ENCODE peak calls at places on chromosomes 2 and 18, in seven cellular contexts. T is IMR-90, K is neural progenitor cell, Z is mesenchymal stem cell, Q is H9, I is astrocyte, E is PC-3. M is an unnamed sample.

GRCh38 chr2:24489942-24490673 is 946 bp upstream of the NCOA1 start:
- DNase-seq in T (peak; percentile 46), K (peak; percentile 56), Z (peak; percentile 69), Q (peak; percentile 38), I (peak; percentile 23), E (peak; percentile 77), M (no peak)

GRCh38 chr18:57918601-57919000 is 115.5 kb upstream of the ATP8B1 start:
- DNase-seq in T (no peak), K (no peak), Z (no peak), Q (no peak), I (no peak), E (no peak), M (no peak)

GRCh38 chr2:150484461-150484931 is 3.0 kb downstream of the RND3 start:
- DNase-seq in T (peak; percentile 42), K (peak; percentile 35), Z (peak; percentile 56), Q (no peak), I (no peak), E (peak; percentile 42), M (no peak)

GRCh38 chr2:74052732-74053712 is 68.3 kb downstream of the TET3 start:
- DNase-seq in T (no peak), K (no peak), Z (no peak), Q (no peak), I (no peak), E (no peak), M (no peak)

GRCh38 chr18:13797157-13797611 is 26.8 kb upstream of the MC5R start:
- DNase-seq in T (no peak), K (no peak), Z (no peak), Q (no peak), I (peak; percentile 59), E (peak; percentile 84), M (no peak)

GRCh38 chr2:9033385-9034175 is 30.1 kb upstream of the MBOAT2 start:
- DNase-seq in T (no peak), K (peak; percentile 42), Z (peak; percentile 13), Q (peak; percentile 41), I (peak; percentile 13), E (no peak), M (no peak)

GRCh38 chr2:60054571-60055340 is 498.7 kb downstream of the BCL11A start:
- DNase-seq in T (no peak), K (no peak), Z (no peak), Q (no peak), I (no peak), E (no peak), M (no peak)

GRCh38 chr2:230018153-230018552 is 50.6 kb downstream of the SLC16A14 start:
- DNase-seq in T (peak; percentile 91), K (no peak), Z (peak; percentile 89), Q (no peak), I (peak; percentile 49), E (peak; percentile 73), M (peak; percentile 5)

GRCh38 chr2:201349601-201350000 is 7.5 kb downstream of the FLACC1 start:
- DNase-seq in T (no peak), K (no peak), Z (no peak), Q (no peak), I (no peak), E (no peak), M (no peak)

GRCh38 chr2:63820969-63821368 is 20.7 kb upstream of the UGP2 start:
- DNase-seq in T (no peak), K (no peak), Z (no peak), Q (no peak), I (no peak), E (no peak), M (no peak)

DNA sequence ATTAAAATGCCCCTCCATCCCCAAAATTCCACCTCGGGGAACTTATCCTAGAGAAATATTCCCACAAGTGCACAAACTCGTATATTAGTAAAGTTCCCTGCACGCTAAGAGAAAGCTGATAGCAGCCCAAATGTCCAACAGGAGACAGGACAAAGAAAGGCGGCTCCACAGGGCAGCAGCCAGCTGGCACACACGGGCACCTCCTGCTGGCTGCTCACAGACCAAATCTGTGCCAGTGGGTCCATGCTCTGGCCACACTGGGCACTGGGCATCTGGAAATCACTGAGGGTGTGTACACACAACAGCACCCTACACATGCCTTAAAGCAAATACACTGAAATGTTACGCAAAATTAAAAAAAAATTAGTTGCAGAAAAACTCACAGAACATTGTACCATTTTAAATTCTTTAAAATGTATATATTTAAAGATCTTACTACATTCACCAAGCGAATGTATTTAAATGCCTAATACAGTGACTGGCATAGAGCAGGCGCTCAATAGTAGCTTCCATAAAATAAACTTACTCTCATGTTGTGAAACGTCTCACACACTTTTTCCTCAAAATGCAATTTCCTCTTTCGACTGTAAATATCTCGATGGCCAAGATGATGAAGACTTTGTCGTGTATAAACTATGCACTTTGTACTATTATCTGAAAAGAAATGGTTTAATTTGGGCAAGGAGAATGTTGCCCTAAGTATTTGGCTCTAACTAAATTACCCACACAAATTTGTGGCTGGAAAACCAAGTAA is 19.4 kb downstream of the ZNF516 start:
- DNase-seq in T (no peak), K (no peak), Z (no peak), Q (no peak), I (no peak), E (no peak), M (no peak)
- H3K4me2 ChIP-seq in T (peak overlapping the region; percentile 86), K (no peak overlapping the region), Z (peak overlapping the region; percentile 23), Q (no peak overlapping the region), I (peak overlapping the region; percentile 81), E (peak overlapping the region; percentile 76), M (no peak overlapping the region)

DNA sequence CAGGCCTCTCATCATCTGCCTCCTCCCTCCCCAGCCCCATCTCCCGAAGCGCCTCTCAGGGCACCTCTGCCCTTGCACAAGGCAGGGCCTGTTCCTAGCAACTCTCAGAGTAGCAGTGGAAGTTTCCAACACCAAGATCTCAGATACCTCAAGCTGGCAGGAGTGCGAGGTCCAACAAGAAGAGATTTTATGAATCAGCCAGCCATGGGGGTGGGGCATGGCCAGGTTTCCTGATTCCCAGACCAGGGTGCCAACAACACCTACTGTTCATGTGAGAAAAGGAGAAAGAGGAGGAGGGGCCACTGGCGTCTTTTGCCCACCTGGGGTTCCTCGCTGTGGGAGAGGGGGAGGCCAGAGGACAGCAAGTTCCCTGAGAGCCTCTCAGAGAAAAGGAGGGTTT is 6.6 kb upstream of the STEAP3 start:
- DNase-seq in T (no peak), K (no peak), Z (no peak), Q (no peak), I (no peak), E (no peak), M (no peak)
- H3K27ac ChIP-seq in T (no peak overlapping the region), K (no peak overlapping the region), Z (no peak overlapping the region), Q (no peak overlapping the region), I (no peak overlapping the region), E (no peak overlapping the region), M (no peak overlapping the region)

GRCh38 chr2:190342601-190343000 is 788 bp upstream of the INPP1 start:
- DNase-seq in T (no peak), K (no peak), Z (no peak), Q (no peak), I (no peak), E (no peak), M (no peak)

GRCh38 chr2:190340369-190340768 is 3.0 kb upstream of the INPP1 start:
- DNase-seq in T (no peak), K (peak; percentile 58), Z (peak; percentile 42), Q (peak; percentile 72), I (no peak), E (peak; percentile 23), M (no peak)

GRCh38 chr2:190343500-190344274 is at the start of gene INPP1:
- DNase-seq in T (peak; percentile 65), K (peak; percentile 77), Z (peak; percentile 82), Q (peak; percentile 61), I (peak; percentile 45), E (peak; percentile 46), M (no peak)

GRCh38 chr2:190344275-190344827 is 962 bp downstream of the INPP1 start:
- DNase-seq in T (no peak), K (no peak), Z (peak; percentile 44), Q (no peak), I (no peak), E (peak; percentile 55), M (no peak)

GRCh38 chr2:190343170-190343499 is 254 bp upstream of the INPP1 start:
- DNase-seq in T (no peak), K (no peak), Z (no peak), Q (peak; percentile 45), I (no peak), E (no peak), M (no peak)
- H2AFZ ChIP-seq in T (peak overlapping the region; percentile 97), K (peak overlapping the region; percentile 90), Z (peak overlapping the region; percentile 36), Q (no peak overlapping the region), I (peak overlapping the region; percentile 97), E (peak overlapping the region; percentile 99), M (peak overlapping the region; percentile 93)

GRCh38 chr2:1968222-1968987 is 224.1 kb upstream of the PXDN start:
- DNase-seq in T (no peak), K (no peak), Z (no peak), Q (no peak), I (no peak), E (no peak), M (no peak)

GRCh38 chr2:1968988-1969700 is 224.8 kb upstream of the PXDN start:
- DNase-seq in T (no peak), K (no peak), Z (no peak), Q (no peak), I (no peak), E (no peak), M (no peak)

GRCh38 chr2:1964659-1965058 is 220.3 kb upstream of the PXDN start:
- DNase-seq in T (no peak), K (no peak), Z (no peak), Q (no peak), I (no peak), E (no peak), M (no peak)

GRCh38 chr2:1967242-1968210 is 223.2 kb upstream of the PXDN start:
- DNase-seq in T (no peak), K (no peak), Z (no peak), Q (no peak), I (no peak), E (no peak), M (no peak)

DNA sequence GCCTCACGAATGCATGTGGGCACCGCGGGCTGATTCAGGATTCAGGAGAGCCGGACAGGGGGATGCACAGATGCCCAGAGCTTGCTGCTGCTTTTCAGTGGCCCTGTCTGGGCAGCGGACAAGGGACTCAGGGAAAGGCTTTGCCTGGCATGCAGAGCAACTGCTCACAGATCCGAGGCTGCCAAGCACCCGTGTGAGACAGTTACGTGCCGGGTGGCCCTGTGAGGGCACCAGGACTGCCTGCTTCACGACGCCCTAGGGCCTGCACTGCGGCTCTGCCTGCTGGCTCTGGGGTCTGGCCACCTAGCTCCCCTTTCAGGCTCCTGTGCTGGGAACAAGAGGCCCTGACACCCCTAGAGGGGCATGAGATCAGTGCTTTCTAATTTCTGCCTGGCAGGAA is 221.4 kb upstream of the PXDN start:
- DNase-seq in T (no peak), K (no peak), Z (no peak), Q (no peak), I (no peak), E (no peak), M (no peak)
- H3K4me2 ChIP-seq in T (no peak overlapping the region), K (no peak overlapping the region), Z (no peak overlapping the region), Q (no peak overlapping the region), I (no peak overlapping the region), E (no peak overlapping the region), M (no peak overlapping the region)